ENCODE peak calls at places on chromosomes 5 and 9, in five cellular contexts. D is HCT116, A is psoas muscle, O is H9, Q is fibroblast of villous mesenchyme. V is an unnamed sample.

GRCh38 chr9:30944741-30945280 is 1439.6 kb upstream of the ACO1 start:
- DNase-seq in D (no peak), A (no peak), Q (no peak), O (no peak), V (no peak)

GRCh38 chr9:121927636-121928035 is 165.5 kb downstream of the TTLL11 start:
- DNase-seq in Q (no peak), A (no peak), D (no peak), O (no peak), V (no peak)

GRCh38 chr9:108182270-108182669 is 673.5 kb downstream of the ACTL7B start:
- DNase-seq in D (no peak), O (no peak), A (no peak), Q (no peak), V (no peak)

GRCh38 chr5:100877277-100877676 is 25.8 kb downstream of the ST8SIA4 start:
- DNase-seq in O (no peak), A (no peak), Q (no peak), D (no peak), V (no peak)

GRCh38 chr5:83482961-83483360 is 11.4 kb downstream of the VCAN start:
- DNase-seq in D (no peak), Q (no peak), A (no peak), O (no peak), V (no peak)

GRCh38 chr5:76855961-76856360 is 6.1 kb downstream of the S100Z start:
- DNase-seq in A (no peak), D (no peak), Q (no peak), O (no peak), V (no peak)

GRCh38 chr5:123174916-123175481 is 86.0 kb downstream of the PRDM6 start:
- DNase-seq in D (no peak), O (no peak), Q (no peak), A (no peak), V (no peak)

GRCh38 chr5:73369283-73369682 is 79.3 kb downstream of the FOXD1 start:
- DNase-seq in D (no peak), Q (no peak), O (no peak), A (no peak), V (no peak)

GRCh38 chr5:158174918-158175663 is 316.1 kb upstream of the CLINT1 start:
- DNase-seq in Q (peak), D (peak), A (peak), O (peak), V (peak)

GRCh38 chr9:35085078-35085477 is 5.3 kb upstream of the FANCG start:
- DNase-seq in A (no peak), Q (no peak), O (no peak), D (no peak), V (no peak)

GRCh38 chr5:59356813-59357381 is 536.6 kb downstream of the PDE4D start:
- DNase-seq in D (no peak), O (peak), Q (peak), A (peak), V (no peak)

DNA sequence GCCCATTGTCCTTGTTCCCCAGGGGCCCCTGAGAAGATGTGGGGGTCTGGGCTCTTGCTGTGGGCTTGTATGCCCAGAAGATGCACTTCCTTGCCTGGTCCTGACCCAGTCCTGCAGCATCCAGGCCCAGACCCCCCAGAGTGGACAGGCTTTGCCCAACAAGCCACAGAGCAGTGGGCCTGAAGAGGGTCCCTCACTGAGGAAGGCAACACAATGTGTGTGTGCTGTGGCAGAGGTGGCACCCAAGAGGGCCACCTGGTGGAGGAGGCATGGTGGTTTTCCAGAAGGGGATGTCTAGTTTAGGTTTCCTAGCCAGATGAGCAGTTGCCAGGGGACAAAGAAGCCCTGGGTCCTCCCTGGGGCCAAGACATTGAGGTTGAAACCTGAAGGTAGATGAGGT is 84.3 kb downstream of the PHF2 start:
- DNase-seq in D (no peak), A (peak), Q (no peak), O (no peak), V (no peak)
- TF ChIP-seq CTCF in D (no peak), A (no peak), Q (no peak), O (peak), V (no peak)

DNA sequence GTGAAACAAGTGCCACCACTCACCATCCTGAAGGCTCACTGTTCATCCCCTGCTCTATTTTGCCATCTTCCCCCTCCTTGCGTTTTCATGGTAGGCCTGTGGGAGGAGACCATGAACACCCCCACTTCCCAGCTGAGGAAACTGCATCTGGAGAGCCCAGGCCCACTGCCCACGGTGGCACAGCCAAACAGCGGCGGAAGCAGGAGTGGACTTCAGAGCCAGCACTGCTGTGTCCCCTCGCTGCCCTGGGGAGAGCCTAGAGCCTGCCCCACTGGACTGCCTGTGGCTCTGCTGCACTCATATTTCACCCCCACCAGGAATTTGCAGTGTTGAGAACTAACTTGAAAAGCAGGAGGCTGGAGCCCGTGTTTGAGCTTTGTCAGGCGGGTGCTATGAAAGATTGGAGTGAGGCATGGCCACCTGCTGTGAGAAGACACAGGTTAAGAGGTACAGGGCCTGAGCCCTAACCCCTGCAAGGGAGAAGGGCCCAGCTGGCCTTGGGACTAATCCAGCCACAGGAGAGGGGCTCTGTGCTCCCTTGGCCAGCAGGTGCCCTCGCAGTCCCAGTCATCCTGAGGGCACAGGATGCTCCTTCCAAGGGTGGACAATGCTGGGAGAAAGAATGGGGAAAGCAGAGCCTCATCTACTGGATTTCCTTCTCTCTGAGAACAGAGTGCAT is 79.0 kb downstream of the MACROH2A1 start:
- DNase-seq in Q (no peak), D (no peak), A (no peak), O (peak), V (no peak)
- TF ChIP-seq CTCF in Q (no peak), D (peak), A (no peak), O (peak), V (no peak)

GRCh38 chr5:43008369-43009158 is 31.6 kb downstream of the ANXA2R start:
- DNase-seq in Q (peak), O (peak), D (peak), A (peak), V (no peak)
- TF ChIP-seq CTCF in Q (no peak), O (peak), D (no peak), A (no peak), V (no peak)

DNA sequence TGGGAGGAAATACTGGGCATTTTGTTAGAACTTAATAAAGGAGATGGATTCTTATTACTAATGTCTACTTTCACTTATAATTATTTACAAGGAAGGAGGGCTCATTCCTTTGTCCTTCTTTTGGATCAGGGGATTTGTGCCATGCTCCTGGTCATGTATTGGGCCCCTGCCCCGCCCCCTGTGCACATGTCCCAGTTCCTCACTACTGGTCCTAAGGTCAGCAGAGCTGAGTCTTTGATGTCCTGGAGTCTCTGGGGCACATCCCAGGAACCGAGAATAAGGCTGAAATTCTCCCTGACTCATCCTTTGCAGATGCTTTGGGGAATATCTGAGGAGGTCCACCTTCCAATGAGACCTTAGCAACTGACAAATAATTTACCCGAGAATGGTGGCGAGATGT is 19.6 kb upstream of the TIFAB start:
- DNase-seq in Q (no peak), A (no peak), O (no peak), D (no peak), V (no peak)
- TF ChIP-seq CTCF in Q (no peak), A (no peak), O (no peak), D (no peak), V (no peak)

GRCh38 chr9:892123-892522 is 50.6 kb downstream of the DMRT1 start:
- DNase-seq in A (no peak), D (no peak), Q (no peak), O (peak), V (no peak)
- TF ChIP-seq CTCF in A (no peak), D (no peak), Q (no peak), O (peak), V (no peak)

GRCh38 chr9:97747201-97747965 is 50.2 kb upstream of the XPA start:
- DNase-seq in A (no peak), Q (peak), O (no peak), D (no peak), V (no peak)

GRCh38 chr9:97751510-97751909 is 54.4 kb upstream of the XPA start:
- DNase-seq in A (no peak), D (no peak), Q (no peak), O (no peak), V (no peak)

GRCh38 chr9:97748525-97748924 is 51.4 kb upstream of the XPA start:
- DNase-seq in Q (no peak), O (no peak), A (no peak), D (no peak), V (no peak)

GRCh38 chr9:97752274-97752673 is 55.1 kb upstream of the XPA start:
- DNase-seq in A (no peak), Q (no peak), O (no peak), D (no peak), V (no peak)

GRCh38 chr9:97749928-97750327 is 52.8 kb upstream of the XPA start:
- DNase-seq in D (no peak), Q (no peak), A (no peak), O (no peak), V (no peak)
- TF ChIP-seq CTCF in D (no peak), Q (no peak), A (no peak), O (no peak), V (no peak)

V was measured in AG09319.